ENCODE peak calls at places on chromosome 10, in eight cellular contexts. K is fibroblast of pulmonary artery, Y is Panc1, N is choroid plexus epithelial cell, J is HFF-Myc, W is cardiac muscle cell, Z is progenitor cell of endocrine pancreas, X is NB4. T is an unnamed sample.

GRCh38 chr10:89053555-89053954 is 63.0 kb downstream of the FAS start:
- DNase-seq in K (no peak), Y (no peak), N (no peak), J (no peak), W (peak; percentile 14), Z (no peak), X (no peak), T (no peak)

GRCh38 chr10:84244651-84245270 is at the start of gene RGR:
- DNase-seq in K (no peak), Y (no peak), N (no peak), J (no peak), W (no peak), Z (no peak), X (no peak), T (no peak)

GRCh38 chr10:112509558-112510299 is 62.7 kb downstream of the VTI1A start:
- DNase-seq in K (no peak), Y (no peak), N (no peak), J (no peak), W (no peak), Z (no peak), X (no peak), T (no peak)

GRCh38 chr10:102429468-102429867 is 2.9 kb downstream of the CUEDC2 start:
- DNase-seq in K (no peak), Y (no peak), N (no peak), J (no peak), W (no peak), Z (no peak), X (no peak), T (no peak)

GRCh38 chr10:46516660-46517416 is 39.6 kb downstream of the GPRIN2 start:
- DNase-seq in K (peak; percentile 90), Y (no peak), N (peak; percentile 88), J (peak; percentile 56), W (peak; percentile 90), Z (peak; percentile 7), X (no peak), T (no peak)

GRCh38 chr10:70271996-70272924 is 11.5 kb downstream of the NPFFR1 start:
- DNase-seq in K (no peak), Y (no peak), N (no peak), J (no peak), W (no peak), Z (no peak), X (no peak), T (no peak)

GRCh38 chr10:117362313-117362712 is 12.9 kb downstream of the PDZD8 start:
- DNase-seq in K (peak; percentile 24), Y (no peak), N (no peak), J (no peak), W (peak; percentile 47), Z (no peak), X (no peak), T (no peak)

GRCh38 chr10:12322583-12323131 is 26.7 kb upstream of the CAMK1D start:
- DNase-seq in K (no peak), Y (no peak), N (no peak), J (no peak), W (no peak), Z (no peak), X (no peak), T (no peak)

GRCh38 chr10:31320598-31321211 is 1.7 kb downstream of the ZEB1 start:
- DNase-seq in K (peak; percentile 68), Y (no peak), N (peak; percentile 64), J (no peak), W (peak; percentile 69), Z (no peak), X (peak; percentile 57), T (peak; percentile 69)

GRCh38 chr10:29157321-29157720 is 131.5 kb upstream of the LYZL1 start:
- DNase-seq in K (no peak), Y (no peak), N (no peak), J (peak; percentile 11), W (no peak), Z (no peak), X (no peak), T (no peak)

GRCh38 chr10:17088118-17088806 is 41.3 kb downstream of the CUBN start:
- DNase-seq in K (peak; percentile 45), Y (peak; percentile 72), N (peak; percentile 88), J (no peak), W (no peak), Z (no peak), X (no peak), T (no peak)

GRCh38 chr10:19908991-19909699 is 92.9 kb downstream of the PLXDC2 start:
- DNase-seq in K (no peak), Y (no peak), N (no peak), J (no peak), W (no peak), Z (no peak), X (no peak), T (no peak)

GRCh38 chr10:98312349-98312748 is 44.4 kb upstream of the LOXL4 start:
- DNase-seq in K (no peak), Y (no peak), N (no peak), J (no peak), W (no peak), Z (no peak), X (no peak), T (no peak)

GRCh38 chr10:90857635-90858488 is at the start of gene HTR7:
- DNase-seq in K (peak; percentile 47), Y (no peak), N (peak; percentile 54), J (no peak), W (peak; percentile 69), Z (peak; percentile 68), X (peak; percentile 69), T (peak; percentile 60)

GRCh38 chr10:103660364-103661197 is 167.1 kb downstream of the NEURL1 start:
- DNase-seq in K (peak; percentile 56), Y (no peak), N (peak; percentile 69), J (no peak), W (peak; percentile 76), Z (no peak), X (no peak), T (no peak)

GRCh38 chr10:33571616-33572015 is 237.1 kb upstream of the NRP1 start:
- DNase-seq in K (peak; percentile 13), Y (no peak), N (peak; percentile 15), J (no peak), W (no peak), Z (no peak), X (no peak), T (no peak)

GRCh38 chr10:12783326-12783725 is 218.2 kb downstream of the CCDC3 start:
- DNase-seq in K (no peak), Y (no peak), N (no peak), J (no peak), W (no peak), Z (no peak), X (no peak), T (no peak)

GRCh38 chr10:100562806-100563293 is 27.1 kb downstream of the HIF1AN start:
- DNase-seq in K (peak; percentile 54), Y (no peak), N (peak; percentile 44), J (no peak), W (peak; percentile 72), Z (no peak), X (peak; percentile 77), T (no peak)

GRCh38 chr10:11505636-11506035 is 105.8 kb downstream of the USP6NL start:
- DNase-seq in K (no peak), Y (no peak), N (no peak), J (no peak), W (no peak), Z (no peak), X (no peak), T (no peak)

GRCh38 chr10:278707-279106 is 143.5 kb downstream of the ZMYND11 start:
- DNase-seq in K (no peak), Y (no peak), N (no peak), J (no peak), W (no peak), Z (no peak), X (no peak), T (no peak)

GRCh38 chr10:124318811-124319210 is 99.9 kb downstream of the OAT start:
- DNase-seq in K (no peak), Y (no peak), N (no peak), J (no peak), W (no peak), Z (no peak), X (no peak), T (no peak)

GRCh38 chr10:50679149-50679548 is 55.4 kb upstream of the SGMS1 start:
- DNase-seq in K (no peak), Y (no peak), N (no peak), J (no peak), W (no peak), Z (no peak), X (no peak), T (no peak)
- TF ChIP-seq CTCF in K (no peak), Y (no peak), N (no peak), J (no peak), W (no peak), Z (no peak), X (no peak), T (no peak)

DNA sequence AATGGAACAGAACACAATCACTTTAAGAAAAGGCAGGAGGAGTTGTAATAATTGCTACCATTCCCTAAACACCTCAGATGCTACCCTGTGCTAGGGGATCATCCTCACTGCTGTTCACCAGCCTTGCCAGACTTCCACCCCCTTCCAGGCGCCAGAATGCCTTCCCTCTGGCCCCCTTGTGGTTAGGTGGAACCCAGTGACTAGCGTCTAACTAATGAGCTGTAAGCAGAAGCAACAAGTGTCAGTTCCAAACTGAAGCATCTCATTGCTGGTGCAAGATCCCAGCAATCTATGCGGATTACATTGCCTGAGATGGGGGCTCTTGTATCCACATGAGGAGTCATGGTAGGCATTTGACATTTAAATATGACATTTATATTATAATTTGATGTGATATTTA is 86.6 kb downstream of the FRMD4A start:
- DNase-seq in K (no peak), Y (no peak), N (no peak), J (no peak), W (peak; percentile 2), Z (no peak), X (peak; percentile 15), T (no peak)
- TF ChIP-seq CTCF in K (peak; percentile 4), Y (no peak), N (peak; percentile 30), J (peak; percentile 25), W (peak; percentile 26), Z (peak; percentile 35), X (no peak), T (no peak)

DNA sequence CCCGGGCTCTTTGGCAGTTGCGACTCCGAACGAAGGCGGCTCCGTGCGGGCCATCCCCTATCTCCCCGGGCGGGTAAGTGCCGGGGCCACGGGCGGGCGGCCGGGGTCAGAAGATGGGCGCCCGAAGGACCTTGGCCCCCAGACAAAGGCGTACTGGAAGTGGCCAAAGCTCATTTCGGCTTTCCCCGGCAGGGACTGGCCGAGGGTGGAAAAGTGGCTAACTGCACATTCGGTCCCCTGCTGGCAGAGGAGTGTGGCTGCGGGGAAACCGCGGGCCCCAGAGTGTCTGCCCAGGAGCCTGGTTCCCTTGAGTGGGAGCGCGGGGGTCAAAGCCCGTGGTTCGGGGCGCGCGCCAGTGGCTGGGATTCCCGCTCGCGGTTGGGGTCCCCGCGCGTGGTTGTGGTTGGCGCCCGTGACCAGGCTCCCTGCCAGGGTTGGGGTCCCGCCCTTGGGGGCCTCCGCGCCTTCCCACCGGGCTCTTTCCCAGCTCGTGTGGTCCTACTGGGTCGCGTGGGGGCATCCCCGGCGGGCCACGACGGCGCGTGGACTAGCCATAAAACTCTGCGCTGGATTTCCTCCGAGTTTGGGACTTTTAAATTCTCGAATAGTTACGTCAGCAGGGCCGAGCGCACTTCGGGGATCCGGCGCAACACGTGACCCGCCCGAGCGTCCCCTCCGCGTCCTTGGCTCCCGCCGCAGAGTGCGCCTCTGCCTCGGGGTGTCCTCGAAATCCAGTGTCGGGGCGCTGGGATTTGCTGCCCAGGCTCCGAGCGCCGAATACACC is 124.4 kb downstream of the TACC2 start:
- DNase-seq in K (peak; percentile 77), Y (no peak), N (peak; percentile 66), J (no peak), W (peak; percentile 74), Z (peak; percentile 66), X (peak; percentile 62), T (no peak)
- TF ChIP-seq CTCF in K (peak; percentile 54), Y (peak; percentile 60), N (peak; percentile 65), J (peak; percentile 54), W (peak; percentile 65), Z (peak; percentile 71), X (peak; percentile 27), T (no peak)

GRCh38 chr10:96389785-96390184 is 31.0 kb upstream of the OPALIN start:
- DNase-seq in K (no peak), Y (no peak), N (no peak), J (no peak), W (no peak), Z (no peak), X (no peak), T (no peak)
- TF ChIP-seq CTCF in K (no peak), Y (no peak), N (no peak), J (no peak), W (no peak), Z (no peak), X (no peak), T (no peak)